ENCODE peak calls at places on chromosomes 3 and 15, in eight cellular contexts. One of them, this sample, is unnamed.

GRCh38 chr3:45170071-45170470 is 23.9 kb upstream of the CDCP1 start:
- DNase-seq in HepG2: no peak
- DNase-seq in tibial nerve: no peak
- DNase-seq in A549: no peak
- DNase-seq in K562: no peak
- DNase-seq in NB4: peak; percentile 19
- DNase-seq in lower leg skin: peak; percentile 47
- DNase-seq in adrenal gland: peak; percentile 18
- DNase-seq in this sample: no peak

GRCh38 chr3:38036286-38036685 is 2.7 kb upstream of the DLEC1 start:
- DNase-seq in tibial nerve: no peak
- DNase-seq in adrenal gland: no peak
- DNase-seq in lower leg skin: no peak
- DNase-seq in A549: no peak
- DNase-seq in NB4: no peak
- DNase-seq in HepG2: no peak
- DNase-seq in K562: no peak
- DNase-seq in this sample: no peak

GRCh38 chr3:71778353-71778752 is 6.6 kb downstream of the PROK2 start:
- DNase-seq in K562: no peak
- DNase-seq in NB4: peak; percentile 19
- DNase-seq in tibial nerve: no peak
- DNase-seq in HepG2: no peak
- DNase-seq in adrenal gland: no peak
- DNase-seq in lower leg skin: no peak
- DNase-seq in A549: no peak
- DNase-seq in this sample: no peak

GRCh38 chr15:27210176-27210575 is 239.2 kb downstream of the GABRG3 start:
- DNase-seq in A549: no peak
- DNase-seq in lower leg skin: no peak
- DNase-seq in tibial nerve: no peak
- DNase-seq in adrenal gland: no peak
- DNase-seq in NB4: no peak
- DNase-seq in HepG2: no peak
- DNase-seq in K562: no peak
- DNase-seq in this sample: no peak

GRCh38 chr3:188126271-188126670 is 27.7 kb upstream of the LPP start:
- DNase-seq in adrenal gland: no peak
- DNase-seq in NB4: no peak
- DNase-seq in HepG2: no peak
- DNase-seq in lower leg skin: no peak
- DNase-seq in K562: no peak
- DNase-seq in A549: no peak
- DNase-seq in tibial nerve: no peak
- DNase-seq in this sample: no peak

GRCh38 chr15:83516935-83517334 is 69.8 kb downstream of the SH3GL3 start:
- DNase-seq in NB4: no peak
- DNase-seq in HepG2: no peak
- DNase-seq in A549: no peak
- DNase-seq in adrenal gland: no peak
- DNase-seq in lower leg skin: no peak
- DNase-seq in tibial nerve: no peak
- DNase-seq in K562: peak; percentile 27
- DNase-seq in this sample: no peak

GRCh38 chr3:194069421-194070219 is 66.3 kb upstream of the HES1 start:
- DNase-seq in tibial nerve: no peak
- DNase-seq in A549: no peak
- DNase-seq in NB4: peak; percentile 89
- DNase-seq in lower leg skin: no peak
- DNase-seq in K562: peak; percentile 30
- DNase-seq in adrenal gland: no peak
- DNase-seq in HepG2: peak; percentile 74
- DNase-seq in this sample: no peak

GRCh38 chr3:38516669-38517068 is 20.5 kb downstream of the EXOG start:
- DNase-seq in A549: peak; percentile 35
- DNase-seq in K562: peak; percentile 20
- DNase-seq in HepG2: no peak
- DNase-seq in NB4: no peak
- DNase-seq in tibial nerve: no peak
- DNase-seq in lower leg skin: no peak
- DNase-seq in adrenal gland: no peak
- DNase-seq in this sample: no peak

GRCh38 chr3:129992781-129993180 is 18.3 kb downstream of the TRH start:
- DNase-seq in lower leg skin: no peak
- DNase-seq in A549: peak; percentile 13
- DNase-seq in K562: peak; percentile 9
- DNase-seq in NB4: peak; percentile 35
- DNase-seq in tibial nerve: no peak
- DNase-seq in adrenal gland: no peak
- DNase-seq in HepG2: peak; percentile 21
- DNase-seq in this sample: no peak

GRCh38 chr3:33006571-33007286 is 55.3 kb downstream of the CCR4 start:
- DNase-seq in tibial nerve: no peak
- DNase-seq in A549: no peak
- DNase-seq in K562: no peak
- DNase-seq in adrenal gland: no peak
- DNase-seq in HepG2: no peak
- DNase-seq in NB4: no peak
- DNase-seq in lower leg skin: no peak
- DNase-seq in this sample: no peak

GRCh38 chr3:40586866-40587265 is 62.1 kb downstream of the ZNF621 start:
- DNase-seq in HepG2: no peak
- DNase-seq in lower leg skin: no peak
- DNase-seq in A549: no peak
- DNase-seq in tibial nerve: no peak
- DNase-seq in NB4: no peak
- DNase-seq in K562: no peak
- DNase-seq in adrenal gland: no peak
- DNase-seq in this sample: no peak

GRCh38 chr3:10747341-10747740 is 68.7 kb upstream of the SLC6A11 start:
- DNase-seq in HepG2: no peak
- DNase-seq in adrenal gland: no peak
- DNase-seq in A549: no peak
- DNase-seq in lower leg skin: no peak
- DNase-seq in NB4: no peak
- DNase-seq in tibial nerve: no peak
- DNase-seq in K562: no peak
- DNase-seq in this sample: no peak

GRCh38 chr3:120875989-120876388 is 32.0 kb upstream of the STXBP5L start:
- DNase-seq in HepG2: no peak
- DNase-seq in A549: no peak
- DNase-seq in lower leg skin: no peak
- DNase-seq in NB4: no peak
- DNase-seq in tibial nerve: no peak
- DNase-seq in K562: no peak
- DNase-seq in adrenal gland: no peak
- DNase-seq in this sample: no peak

GRCh38 chr3:13133011-13133410 is 59.8 kb upstream of the IQSEC1 start:
- DNase-seq in A549: no peak
- DNase-seq in lower leg skin: no peak
- DNase-seq in tibial nerve: no peak
- DNase-seq in NB4: no peak
- DNase-seq in HepG2: no peak
- DNase-seq in adrenal gland: no peak
- DNase-seq in K562: no peak
- DNase-seq in this sample: no peak

GRCh38 chr15:58475573-58476524 is 44.1 kb downstream of the LIPC start:
- DNase-seq in K562: no peak
- DNase-seq in adrenal gland: no peak
- DNase-seq in A549: no peak
- DNase-seq in tibial nerve: no peak
- DNase-seq in NB4: peak; percentile 92
- DNase-seq in lower leg skin: peak; percentile 46
- DNase-seq in HepG2: peak; percentile 94
- DNase-seq in this sample: no peak

GRCh38 chr3:40333852-40334251 is 24.3 kb downstream of the EIF1B start:
- DNase-seq in lower leg skin: no peak
- DNase-seq in tibial nerve: no peak
- DNase-seq in K562: no peak
- DNase-seq in A549: no peak
- DNase-seq in NB4: no peak
- DNase-seq in adrenal gland: no peak
- DNase-seq in HepG2: no peak
- DNase-seq in this sample: no peak

GRCh38 chr3:147393261-147393964 is 12.9 kb downstream of the ZIC4 start:
- DNase-seq in NB4: no peak
- DNase-seq in HepG2: no peak
- DNase-seq in A549: no peak
- DNase-seq in tibial nerve: no peak
- DNase-seq in K562: no peak
- DNase-seq in adrenal gland: no peak
- DNase-seq in lower leg skin: no peak
- DNase-seq in this sample: no peak

GRCh38 chr15:95174880-95175279 is 943.5 kb downstream of the MCTP2 start:
- DNase-seq in K562: no peak
- DNase-seq in adrenal gland: no peak
- DNase-seq in HepG2: no peak
- DNase-seq in lower leg skin: peak; percentile 51
- DNase-seq in A549: no peak
- DNase-seq in tibial nerve: no peak
- DNase-seq in NB4: no peak
- DNase-seq in this sample: no peak

GRCh38 chr3:139447486-139447885 is 28.8 kb downstream of the RBP2 start:
- DNase-seq in HepG2: no peak
- DNase-seq in adrenal gland: no peak
- DNase-seq in lower leg skin: no peak
- DNase-seq in tibial nerve: no peak
- DNase-seq in A549: no peak
- DNase-seq in NB4: no peak
- DNase-seq in K562: no peak
- DNase-seq in this sample: no peak

GRCh38 chr3:168544097-168544957 is 448.6 kb upstream of the GOLIM4 start:
- DNase-seq in A549: no peak
- DNase-seq in lower leg skin: no peak
- DNase-seq in tibial nerve: no peak
- DNase-seq in NB4: no peak
- DNase-seq in K562: no peak
- DNase-seq in adrenal gland: no peak
- DNase-seq in HepG2: no peak
- DNase-seq in this sample: no peak

GRCh38 chr3:52471371-52472238 is 16.2 kb downstream of the NISCH start:
- DNase-seq in tibial nerve: peak; percentile 55
- DNase-seq in A549: peak; percentile 46
- DNase-seq in adrenal gland: peak; percentile 85
- DNase-seq in HepG2: no peak
- DNase-seq in lower leg skin: peak; percentile 56
- DNase-seq in K562: peak; percentile 32
- DNase-seq in NB4: peak; percentile 80
- DNase-seq in this sample: peak; percentile 63

GRCh38 chr3:17742837-17743659 is 617 bp upstream of the TBC1D5 start:
- DNase-seq in adrenal gland: no peak
- DNase-seq in HepG2: no peak
- DNase-seq in tibial nerve: no peak
- DNase-seq in lower leg skin: no peak
- DNase-seq in A549: no peak
- DNase-seq in NB4: no peak
- DNase-seq in K562: no peak
- DNase-seq in this sample: no peak
- TF ChIP-seq POLR2A in adrenal gland: no peak
- TF ChIP-seq POLR2A in HepG2: peak; percentile 72
- TF ChIP-seq POLR2A in tibial nerve: no peak
- TF ChIP-seq POLR2A in lower leg skin: no peak
- TF ChIP-seq POLR2A in A549: peak; percentile 65
- TF ChIP-seq POLR2A in NB4: peak; percentile 83
- TF ChIP-seq POLR2A in K562: peak; percentile 88
- TF ChIP-seq POLR2A in this sample: peak; percentile 86

GRCh38 chr3:43249405-43249804 is 36.9 kb upstream of the SNRK start:
- DNase-seq in adrenal gland: no peak
- DNase-seq in tibial nerve: no peak
- DNase-seq in K562: no peak
- DNase-seq in lower leg skin: no peak
- DNase-seq in A549: no peak
- DNase-seq in HepG2: no peak
- DNase-seq in NB4: no peak
- DNase-seq in this sample: no peak

GRCh38 chr3:43248956-43249355 is 37.4 kb upstream of the SNRK start:
- DNase-seq in NB4: no peak
- DNase-seq in K562: no peak
- DNase-seq in A549: no peak
- DNase-seq in adrenal gland: no peak
- DNase-seq in lower leg skin: no peak
- DNase-seq in HepG2: no peak
- DNase-seq in tibial nerve: no peak
- DNase-seq in this sample: no peak

GRCh38 chr3:43246956-43247355 is 39.4 kb upstream of the SNRK start:
- DNase-seq in tibial nerve: no peak
- DNase-seq in A549: no peak
- DNase-seq in NB4: no peak
- DNase-seq in HepG2: no peak
- DNase-seq in K562: no peak
- DNase-seq in adrenal gland: peak; percentile 12
- DNase-seq in lower leg skin: no peak
- DNase-seq in this sample: no peak

GRCh38 chr3:43247556-43248186 is 38.7 kb upstream of the SNRK start:
- DNase-seq in A549: no peak
- DNase-seq in tibial nerve: no peak
- DNase-seq in NB4: no peak
- DNase-seq in K562: no peak
- DNase-seq in adrenal gland: no peak
- DNase-seq in HepG2: no peak
- DNase-seq in lower leg skin: no peak
- DNase-seq in this sample: no peak

GRCh38 chr3:43248194-43248593 is 38.1 kb upstream of the SNRK start:
- DNase-seq in A549: no peak
- DNase-seq in K562: no peak
- DNase-seq in NB4: no peak
- DNase-seq in lower leg skin: no peak
- DNase-seq in HepG2: no peak
- DNase-seq in tibial nerve: no peak
- DNase-seq in adrenal gland: no peak
- DNase-seq in this sample: no peak
- TF ChIP-seq POLR2A in A549: no peak
- TF ChIP-seq POLR2A in K562: no peak
- TF ChIP-seq POLR2A in NB4: no peak
- TF ChIP-seq POLR2A in lower leg skin: no peak
- TF ChIP-seq POLR2A in HepG2: no peak
- TF ChIP-seq POLR2A in tibial nerve: no peak
- TF ChIP-seq POLR2A in adrenal gland: no peak
- TF ChIP-seq POLR2A in this sample: no peak

DNA sequence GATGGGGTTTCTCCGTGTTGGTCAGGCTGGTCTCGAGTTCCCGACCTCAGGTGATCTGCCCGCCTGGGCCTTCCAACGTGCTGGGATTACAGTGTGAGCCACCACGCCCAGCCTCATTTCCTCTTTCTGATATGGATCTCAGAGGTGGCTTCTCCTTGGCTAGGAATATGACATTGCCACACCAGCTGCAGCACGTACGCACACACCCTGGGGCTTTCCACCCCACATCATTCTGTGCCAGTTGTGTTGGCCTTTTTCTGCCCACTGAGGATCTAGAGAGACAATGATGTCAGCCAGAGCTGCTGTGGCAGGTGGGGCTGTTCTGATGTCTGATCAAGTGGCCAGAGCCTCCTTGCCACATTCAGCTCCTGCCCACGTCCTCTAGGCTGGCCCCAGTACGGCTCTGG is 29.0 kb downstream of the TMEM45A start:
- DNase-seq in K562: no peak
- DNase-seq in A549: no peak
- DNase-seq in tibial nerve: no peak
- DNase-seq in NB4: peak; percentile 34
- DNase-seq in HepG2: no peak
- DNase-seq in adrenal gland: no peak
- DNase-seq in lower leg skin: peak; percentile 51
- DNase-seq in this sample: no peak
- TF ChIP-seq POLR2A in K562: no peak
- TF ChIP-seq POLR2A in A549: no peak
- TF ChIP-seq POLR2A in tibial nerve: no peak
- TF ChIP-seq POLR2A in NB4: no peak
- TF ChIP-seq POLR2A in HepG2: no peak
- TF ChIP-seq POLR2A in adrenal gland: no peak
- TF ChIP-seq POLR2A in lower leg skin: no peak
- TF ChIP-seq POLR2A in this sample: no peak

GRCh38 chr15:78944669-78945407 is at the start of gene CTSH:
- DNase-seq in NB4: peak; percentile 87
- DNase-seq in tibial nerve: peak; percentile 51
- DNase-seq in HepG2: peak; percentile 84
- DNase-seq in K562: peak; percentile 90
- DNase-seq in A549: peak; percentile 65
- DNase-seq in lower leg skin: no peak
- DNase-seq in adrenal gland: peak; percentile 82
- DNase-seq in this sample: peak; percentile 87
- TF ChIP-seq POLR2A in NB4: peak; percentile 46
- TF ChIP-seq POLR2A in tibial nerve: peak; percentile 76
- TF ChIP-seq POLR2A in HepG2: peak; percentile 90
- TF ChIP-seq POLR2A in K562: peak; percentile 79
- TF ChIP-seq POLR2A in A549: peak; percentile 39
- TF ChIP-seq POLR2A in lower leg skin: no peak
- TF ChIP-seq POLR2A in adrenal gland: peak; percentile 62
- TF ChIP-seq POLR2A in this sample: no peak